ENCODE peak calls at places on chromosomes 16 and 17, in four cellular contexts. C, K, E and W are unnamed samples.
A peak's percentile ranks its signal among the peaks of the same experiment; 100 is the strongest.

GRCh38 chr17:80694992-80695912 is 150.6 kb downstream of the RPTOR start:
- DNase-seq in C (no peak), E (no peak), K (no peak), W (no peak)

GRCh38 chr16:1030381-1030901 is 42.1 kb upstream of the SSTR5 start:
- DNase-seq in C (no peak), E (no peak), K (no peak), W (no peak)

GRCh38 chr16:48617711-48618148 is 7.8 kb upstream of the N4BP1 start:
- DNase-seq in C (no peak), K (peak; percentile 63), E (no peak), W (peak; percentile 36)

GRCh38 chr17:79993390-79994221 is 42.1 kb downstream of the TBC1D16 start:
- DNase-seq in C (no peak), E (peak; percentile 91), K (peak; percentile 96), W (peak; percentile 80)

GRCh38 chr17:22671110-22671509 is 978.8 kb downstream of the KCNJ18 start:
- DNase-seq in K (no peak), E (no peak), C (no peak), W (no peak)

GRCh38 chr16:11405331-11406176 is 60.3 kb downstream of the RMI2 start:
- DNase-seq in E (no peak), K (no peak), C (peak; percentile 63), W (peak; percentile 48)

GRCh38 chr17:48852251-48852650 is 21.4 kb downstream of the CALCOCO2 start:
- DNase-seq in E (no peak), C (no peak), K (no peak), W (no peak)

GRCh38 chr17:28684963-28685362 is 23.0 kb downstream of the SUPT6H start:
- DNase-seq in K (peak; percentile 79), C (peak; percentile 44), E (peak; percentile 60), W (no peak)

GRCh38 chr17:17987901-17988300 is 15.2 kb downstream of the DRC3 start:
- DNase-seq in C (no peak), K (no peak), E (no peak), W (no peak)

GRCh38 chr17:60090412-60090811 is 11.7 kb upstream of the HEATR6 start:
- DNase-seq in E (no peak), K (no peak), C (no peak), W (no peak)

GRCh38 chr16:74455213-74455612 is 33.9 kb upstream of the CLEC18B start:
- DNase-seq in E (no peak), K (no peak), C (no peak), W (no peak)

GRCh38 chr16:12027091-12027490 is 50.6 kb downstream of the SNX29 start:
- DNase-seq in K (no peak), C (no peak), E (no peak), W (no peak)

GRCh38 chr17:36793976-36794375 is 143.3 kb upstream of the LHX1 start:
- DNase-seq in K (no peak), E (no peak), C (no peak), W (no peak)

GRCh38 chr17:42111901-42112551 is 488 bp downstream of the DHX58 start:
- DNase-seq in C (no peak), K (peak; percentile 79), E (no peak), W (peak; percentile 47)

GRCh38 chr16:22375117-22375962 is 921 bp upstream of the CDR2 start:
- DNase-seq in K (no peak), E (no peak), C (no peak), W (no peak)

GRCh38 chr17:43411820-43412529 is 13.2 kb downstream of the ARL4D start:
- DNase-seq in K (no peak), C (no peak), E (no peak), W (no peak)

GRCh38 chr16:718922-719321 is 2.0 kb upstream of the ANTKMT start:
- DNase-seq in K (no peak), C (no peak), E (no peak), W (no peak)

GRCh38 chr16:65763640-65764305 is 602.7 kb upstream of the CDH5 start:
- DNase-seq in E (no peak), K (no peak), C (no peak), W (no peak)

GRCh38 chr17:58210922-58211321 is 8.1 kb downstream of the MKS1 start:
- DNase-seq in K (no peak), C (no peak), E (no peak), W (no peak)

GRCh38 chr16:24273511-24273910 is 17.4 kb downstream of the CACNG3 start:
- DNase-seq in K (no peak), E (no peak), C (no peak), W (no peak)

GRCh38 chr16:64489449-64489848 is 632.4 kb downstream of the CDH11 start:
- DNase-seq in K (no peak), E (no peak), C (no peak), W (no peak)

GRCh38 chr16:972316-973002 is 1.7 kb upstream of the LMF1 start:
- DNase-seq in C (no peak), E (peak; percentile 86), K (no peak), W (peak; percentile 42)

GRCh38 chr17:17833664-17834357 is 3.0 kb downstream of the SREBF1 start:
- DNase-seq in K (no peak), C (no peak), E (no peak), W (no peak)

GRCh38 chr16:48157302-48157701 is 1.5 kb upstream of the ABCC12 start:
- DNase-seq in K (no peak), C (no peak), E (no peak), W (no peak)

GRCh38 chr16:53565300-53565699 is 62.3 kb upstream of the AKTIP start:
- DNase-seq in E (no peak), C (no peak), K (no peak), W (no peak)

GRCh38 chr17:75182569-75183436 is at the start of gene SUMO2:
- DNase-seq in K (peak; percentile 97), C (peak; percentile 99), E (peak; percentile 97), W (peak; percentile 97)

GRCh38 chr17:75183999-75184884 is 1.5 kb upstream of the SUMO2 start:
- DNase-seq in C (peak; percentile 22), E (no peak), K (peak; percentile 25), W (no peak)

GRCh38 chr17:75181608-75182318 is 996 bp downstream of the SUMO2 start:
- DNase-seq in E (no peak), K (no peak), C (peak; percentile 13), W (peak; percentile 28)

GRCh38 chr17:75181110-75181509 is 1.6 kb downstream of the SUMO2 start:
- DNase-seq in E (no peak), K (no peak), C (no peak), W (no peak)

DNA sequence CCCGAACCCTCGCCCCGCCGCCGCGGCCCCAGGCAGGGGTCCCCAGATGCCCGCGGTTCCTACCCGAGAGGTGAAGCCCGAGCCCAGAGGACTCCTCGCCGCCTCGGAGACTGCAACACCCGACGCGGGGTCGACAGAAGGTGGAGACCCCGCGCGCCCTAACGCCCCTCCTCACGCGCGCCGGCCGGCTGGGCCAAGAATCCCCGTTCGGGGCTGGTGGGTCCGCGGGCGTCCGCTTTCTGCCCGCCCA is 515 bp downstream of the SUMO2 start:
- DNase-seq in K (no peak), C (no peak), E (peak; percentile 86), W (peak; percentile 26)
- TF ChIP-seq EP300 in K (no peak), C (no peak), E (no peak), W (no peak)

DNA sequence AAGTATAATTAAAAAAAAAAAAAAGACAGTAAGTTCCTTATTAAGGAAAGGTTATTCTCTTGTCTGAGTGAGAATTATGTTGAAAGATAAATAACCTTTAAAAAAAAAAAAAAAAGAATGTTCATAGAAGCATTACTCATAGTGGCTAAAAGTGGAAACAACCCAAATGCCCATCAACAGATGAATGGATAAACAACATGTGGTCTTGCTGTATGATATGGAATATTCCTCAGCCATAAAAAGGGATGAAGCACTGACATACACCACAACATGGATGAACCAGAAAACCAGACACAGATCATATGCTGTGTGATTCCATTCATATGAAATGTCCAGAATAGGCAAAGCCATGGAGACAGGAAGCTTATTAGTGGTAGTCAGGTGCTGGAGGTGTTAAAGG is 9.2 kb upstream of the CCNF start:
- DNase-seq in E (no peak), K (no peak), C (no peak), W (no peak)
- TF ChIP-seq CTCF in E (no peak), K (no peak), C (no peak), W (no peak)

GRCh38 chr17:8013731-8014557 is 11.5 kb downstream of the GUCY2D start:
- DNase-seq in K (peak; percentile 60), C (no peak), E (no peak), W (no peak)
- TF ChIP-seq POLR2AphosphoS5 in K (no peak), C (no peak), E (no peak), W (no peak)

GRCh38 chr17:7626307-7626706 is 1.3 kb downstream of the SAT2 start:
- DNase-seq in C (no peak), E (peak; percentile 78), K (peak; percentile 74), W (no peak)

GRCh38 chr17:7623661-7624060 is 4.0 kb downstream of the SAT2 start:
- DNase-seq in E (no peak), K (no peak), C (no peak), W (no peak)

GRCh38 chr17:7626956-7627249 is 718 bp downstream of the SAT2 start:
- DNase-seq in K (no peak), E (no peak), C (no peak), W (no peak)

GRCh38 chr17:7629939-7630571 is at the start of gene SHBG:
- DNase-seq in C (no peak), K (no peak), E (no peak), W (no peak)

DNA sequence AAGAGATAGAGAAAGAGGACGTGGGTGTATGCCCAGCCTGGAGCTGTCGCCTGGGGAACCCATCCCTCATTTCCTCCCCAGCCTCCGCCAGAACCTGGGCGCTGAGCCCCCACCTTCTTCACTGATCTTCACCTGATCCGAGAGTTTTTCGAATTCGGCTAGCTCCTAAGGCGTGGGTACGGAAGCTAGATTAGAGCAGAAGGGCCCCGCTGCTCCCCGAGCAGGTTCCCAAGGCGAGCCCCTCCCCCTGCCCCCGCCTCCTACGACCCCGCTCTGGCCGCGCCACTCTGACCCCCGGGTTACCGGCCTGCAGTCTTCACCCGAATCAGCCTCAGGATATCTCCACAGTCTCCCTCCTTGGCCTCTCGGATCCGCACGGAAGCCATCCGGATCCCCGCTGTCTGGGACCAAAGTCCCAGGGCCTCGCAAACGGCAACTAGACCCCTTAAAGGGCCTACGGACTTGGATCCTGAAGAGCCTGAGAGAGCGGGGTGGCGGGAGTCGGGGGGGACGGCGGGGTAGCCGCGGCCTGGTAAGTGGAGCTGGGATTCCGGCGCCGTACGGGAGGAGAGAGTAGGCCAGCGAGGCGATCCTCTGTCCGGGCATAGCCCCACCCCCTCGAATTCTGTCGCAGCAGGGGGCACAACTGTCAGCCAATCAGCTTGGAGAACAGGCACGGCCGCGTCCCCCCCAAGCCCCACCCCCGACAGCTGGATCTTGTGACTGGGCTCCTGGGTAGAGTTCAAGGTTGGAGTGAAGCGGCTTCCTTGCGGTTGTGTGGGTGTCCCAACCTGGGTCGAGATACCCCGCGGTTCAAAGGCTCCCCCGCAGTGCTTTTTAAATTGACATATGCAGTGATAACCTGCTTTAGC is at the start of gene SAT2:
- DNase-seq in C (peak; percentile 98), E (peak; percentile 98), K (peak; percentile 99), W (peak; percentile 93)
- TF ChIP-seq EP300 in C (peak; percentile 42), E (no peak), K (no peak), W (no peak)